ENCODE peak calls at places on chromosomes 11 and 22, in six cellular contexts. One of them, this sample, is unnamed.

GRCh38 chr11:77067776-77068460 is 1.1 kb downstream of the CAPN5 start:
- DNase-seq in HepG2: no peak
- DNase-seq in fibroblast of mammary gland: no peak
- DNase-seq in epithelial cell of prostate: no peak
- DNase-seq in substantia nigra: no peak
- DNase-seq in activated T-helper 9 cell treated with anti-CD3 and anti-CD28 coated beads, Interleukin-2, amount 50 U/mL, for 16 hours: no peak
- DNase-seq in this sample: no peak

GRCh38 chr11:65611758-65612603 is 2.0 kb downstream of the MAP3K11 start:
- DNase-seq in substantia nigra: no peak
- DNase-seq in activated T-helper 9 cell treated with anti-CD3 and anti-CD28 coated beads, Interleukin-2, amount 50 U/mL, for 16 hours: no peak
- DNase-seq in fibroblast of mammary gland: peak
- DNase-seq in epithelial cell of prostate: no peak
- DNase-seq in HepG2: no peak
- DNase-seq in this sample: no peak

GRCh38 chr11:86072211-86072610 is 3.3 kb upstream of the PICALM start:
- DNase-seq in substantia nigra: no peak
- DNase-seq in HepG2: no peak
- DNase-seq in fibroblast of mammary gland: no peak
- DNase-seq in activated T-helper 9 cell treated with anti-CD3 and anti-CD28 coated beads, Interleukin-2, amount 50 U/mL, for 16 hours: no peak
- DNase-seq in epithelial cell of prostate: no peak
- DNase-seq in this sample: no peak

GRCh38 chr11:109641549-109641948 is 219.6 kb downstream of the C11orf87 start:
- DNase-seq in substantia nigra: no peak
- DNase-seq in fibroblast of mammary gland: peak
- DNase-seq in epithelial cell of prostate: peak
- DNase-seq in activated T-helper 9 cell treated with anti-CD3 and anti-CD28 coated beads, Interleukin-2, amount 50 U/mL, for 16 hours: no peak
- DNase-seq in HepG2: peak
- DNase-seq in this sample: no peak

GRCh38 chr11:86891020-86891419 is 64.2 kb downstream of the FZD4 start:
- DNase-seq in substantia nigra: no peak
- DNase-seq in epithelial cell of prostate: no peak
- DNase-seq in activated T-helper 9 cell treated with anti-CD3 and anti-CD28 coated beads, Interleukin-2, amount 50 U/mL, for 16 hours: no peak
- DNase-seq in HepG2: no peak
- DNase-seq in fibroblast of mammary gland: no peak
- DNase-seq in this sample: no peak

GRCh38 chr11:82872377-82873150 is 27.7 kb downstream of the PRCP start:
- DNase-seq in HepG2: no peak
- DNase-seq in substantia nigra: peak
- DNase-seq in fibroblast of mammary gland: no peak
- DNase-seq in epithelial cell of prostate: no peak
- DNase-seq in activated T-helper 9 cell treated with anti-CD3 and anti-CD28 coated beads, Interleukin-2, amount 50 U/mL, for 16 hours: no peak
- DNase-seq in this sample: no peak

GRCh38 chr11:133992121-133992520 is 35.4 kb upstream of the IGSF9B start:
- DNase-seq in activated T-helper 9 cell treated with anti-CD3 and anti-CD28 coated beads, Interleukin-2, amount 50 U/mL, for 16 hours: no peak
- DNase-seq in fibroblast of mammary gland: no peak
- DNase-seq in substantia nigra: no peak
- DNase-seq in epithelial cell of prostate: no peak
- DNase-seq in HepG2: no peak
- DNase-seq in this sample: no peak

GRCh38 chr11:32586576-32587190 is 3.1 kb downstream of the EIF3M start:
- DNase-seq in epithelial cell of prostate: no peak
- DNase-seq in fibroblast of mammary gland: peak
- DNase-seq in activated T-helper 9 cell treated with anti-CD3 and anti-CD28 coated beads, Interleukin-2, amount 50 U/mL, for 16 hours: no peak
- DNase-seq in substantia nigra: no peak
- DNase-seq in HepG2: peak
- DNase-seq in this sample: no peak

GRCh38 chr22:49735411-49736311 is 92.0 kb downstream of the BRD1 start:
- DNase-seq in epithelial cell of prostate: no peak
- DNase-seq in HepG2: no peak
- DNase-seq in activated T-helper 9 cell treated with anti-CD3 and anti-CD28 coated beads, Interleukin-2, amount 50 U/mL, for 16 hours: no peak
- DNase-seq in substantia nigra: no peak
- DNase-seq in fibroblast of mammary gland: no peak
- DNase-seq in this sample: no peak

GRCh38 chr11:60985991-60986915 is 14.8 kb downstream of the CD6 start:
- DNase-seq in HepG2: no peak
- DNase-seq in substantia nigra: no peak
- DNase-seq in fibroblast of mammary gland: peak
- DNase-seq in epithelial cell of prostate: peak
- DNase-seq in activated T-helper 9 cell treated with anti-CD3 and anti-CD28 coated beads, Interleukin-2, amount 50 U/mL, for 16 hours: peak
- DNase-seq in this sample: peak

GRCh38 chr11:45266693-45267451 is 19.3 kb downstream of the SYT13 start:
- DNase-seq in HepG2: peak
- DNase-seq in epithelial cell of prostate: no peak
- DNase-seq in substantia nigra: no peak
- DNase-seq in fibroblast of mammary gland: no peak
- DNase-seq in activated T-helper 9 cell treated with anti-CD3 and anti-CD28 coated beads, Interleukin-2, amount 50 U/mL, for 16 hours: no peak
- DNase-seq in this sample: peak

GRCh38 chr22:35552186-35552842 is 11.7 kb downstream of the RASD2 start:
- DNase-seq in epithelial cell of prostate: no peak
- DNase-seq in substantia nigra: no peak
- DNase-seq in HepG2: peak
- DNase-seq in activated T-helper 9 cell treated with anti-CD3 and anti-CD28 coated beads, Interleukin-2, amount 50 U/mL, for 16 hours: peak
- DNase-seq in fibroblast of mammary gland: peak
- DNase-seq in this sample: no peak

GRCh38 chr22:47178339-47178738 is 415.9 kb downstream of the TBC1D22A start:
- DNase-seq in substantia nigra: no peak
- DNase-seq in HepG2: no peak
- DNase-seq in epithelial cell of prostate: no peak
- DNase-seq in activated T-helper 9 cell treated with anti-CD3 and anti-CD28 coated beads, Interleukin-2, amount 50 U/mL, for 16 hours: no peak
- DNase-seq in fibroblast of mammary gland: no peak
- DNase-seq in this sample: no peak

GRCh38 chr22:50224071-50224470 is 20.8 kb downstream of the TUBGCP6 start:
- DNase-seq in HepG2: no peak
- DNase-seq in epithelial cell of prostate: no peak
- DNase-seq in activated T-helper 9 cell treated with anti-CD3 and anti-CD28 coated beads, Interleukin-2, amount 50 U/mL, for 16 hours: no peak
- DNase-seq in substantia nigra: no peak
- DNase-seq in fibroblast of mammary gland: no peak
- DNase-seq in this sample: no peak

GRCh38 chr22:24325105-24325757 is 54.6 kb downstream of the SPECC1L start:
- DNase-seq in epithelial cell of prostate: no peak
- DNase-seq in activated T-helper 9 cell treated with anti-CD3 and anti-CD28 coated beads, Interleukin-2, amount 50 U/mL, for 16 hours: no peak
- DNase-seq in fibroblast of mammary gland: peak
- DNase-seq in substantia nigra: no peak
- DNase-seq in HepG2: peak
- DNase-seq in this sample: peak

GRCh38 chr11:66183581-66184048 is 84.8 kb upstream of the RAB1B start:
- DNase-seq in epithelial cell of prostate: no peak
- DNase-seq in HepG2: no peak
- DNase-seq in fibroblast of mammary gland: peak
- DNase-seq in activated T-helper 9 cell treated with anti-CD3 and anti-CD28 coated beads, Interleukin-2, amount 50 U/mL, for 16 hours: no peak
- DNase-seq in substantia nigra: no peak
- DNase-seq in this sample: no peak

GRCh38 chr22:31139866-31140716 is at the start of gene PLA2G3:
- DNase-seq in fibroblast of mammary gland: peak
- DNase-seq in activated T-helper 9 cell treated with anti-CD3 and anti-CD28 coated beads, Interleukin-2, amount 50 U/mL, for 16 hours: no peak
- DNase-seq in epithelial cell of prostate: no peak
- DNase-seq in substantia nigra: no peak
- DNase-seq in HepG2: peak
- DNase-seq in this sample: peak

GRCh38 chr11:72591785-72592490 is 82.3 kb downstream of the PDE2A start:
- DNase-seq in fibroblast of mammary gland: no peak
- DNase-seq in substantia nigra: no peak
- DNase-seq in epithelial cell of prostate: no peak
- DNase-seq in HepG2: no peak
- DNase-seq in activated T-helper 9 cell treated with anti-CD3 and anti-CD28 coated beads, Interleukin-2, amount 50 U/mL, for 16 hours: peak
- DNase-seq in this sample: no peak

GRCh38 chr11:128568166-128568778 is 19.1 kb downstream of the ETS1 start:
- DNase-seq in substantia nigra: no peak
- DNase-seq in fibroblast of mammary gland: no peak
- DNase-seq in epithelial cell of prostate: no peak
- DNase-seq in activated T-helper 9 cell treated with anti-CD3 and anti-CD28 coated beads, Interleukin-2, amount 50 U/mL, for 16 hours: no peak
- DNase-seq in HepG2: no peak
- DNase-seq in this sample: no peak

GRCh38 chr11:28110839-28111235 is 2.6 kb downstream of the METTL15 start:
- DNase-seq in substantia nigra: no peak
- DNase-seq in fibroblast of mammary gland: no peak
- DNase-seq in epithelial cell of prostate: no peak
- DNase-seq in activated T-helper 9 cell treated with anti-CD3 and anti-CD28 coated beads, Interleukin-2, amount 50 U/mL, for 16 hours: no peak
- DNase-seq in HepG2: no peak
- DNase-seq in this sample: no peak

This sample was measured in mucosa of gallbladder.